ENCODE peak calls at places on chromosomes 16 and 17, in six cellular contexts. Z, X, P, O, S and T are unnamed samples. For H3K4me1, the result is how much of the 10 kb centered on the place peaks cover.

GRCh38 chr17:38609280-38610031 is 3.7 kb upstream of the SRCIN1 start:
- DNase-seq in Z (no peak), X (no peak), P (no peak), O (no peak), S (peak), T (no peak)

GRCh38 chr17:19306160-19307111 is 56.1 kb downstream of the B9D1 start:
- DNase-seq in Z (peak), X (no peak), P (no peak), O (peak), S (no peak), T (no peak)

GRCh38 chr17:51827140-51827539 is 331.4 kb downstream of the CA10 start:
- DNase-seq in Z (no peak), X (no peak), P (no peak), O (no peak), S (no peak), T (no peak)

GRCh38 chr17:38358586-38359513 is 7.2 kb downstream of the SOCS7 start:
- DNase-seq in Z (no peak), X (no peak), P (no peak), O (no peak), S (no peak), T (no peak)

GRCh38 chr17:61732169-61732568 is 131.2 kb downstream of the BRIP1 start:
- DNase-seq in Z (no peak), X (no peak), P (no peak), O (no peak), S (no peak), T (no peak)

GRCh38 chr17:45243750-45244149 is 18.1 kb downstream of the SPATA32 start:
- DNase-seq in Z (no peak), X (no peak), P (no peak), O (no peak), S (no peak), T (no peak)

GRCh38 chr17:44794699-44795413 is 35.2 kb downstream of the GJC1 start:
- DNase-seq in Z (no peak), X (no peak), P (peak), O (peak), S (no peak), T (no peak)

GRCh38 chr16:88008835-88009234 is 57.6 kb downstream of the BANP start:
- DNase-seq in Z (no peak), X (no peak), P (peak), O (no peak), S (no peak), T (no peak)

GRCh38 chr16:51394401-51394800 is 243.3 kb upstream of the SALL1 start:
- DNase-seq in Z (no peak), X (no peak), P (no peak), O (no peak), S (no peak), T (no peak)

GRCh38 chr17:77424585-77425344 is 284.0 kb downstream of the SEC14L1 start:
- DNase-seq in Z (peak), X (peak), P (peak), O (no peak), S (no peak), T (no peak)

GRCh38 chr17:81491193-81491592 is 21.4 kb downstream of the ACTG1 start:
- DNase-seq in Z (no peak), X (no peak), P (no peak), O (no peak), S (no peak), T (peak)
- TF ChIP-seq CTCF in Z (no peak), X (no peak), P (no peak), O (no peak), S (no peak), T (no peak)

GRCh38 chr16:530111-530817 is 2.8 kb downstream of the CAPN15 start:
- DNase-seq in Z (no peak), X (no peak), P (no peak), O (no peak), S (no peak), T (no peak)
- H3K27ac ChIP-seq in Z (peak), X (no peak), P (no peak), O (no peak), S (no peak), T (no peak)

GRCh38 chr16:56988161-56988947 is 1.0 kb upstream of the NLRC5 start:
- DNase-seq in Z (no peak), X (no peak), P (no peak), O (no peak), S (no peak), T (no peak)
- H3K4me1 ChIP-seq in Z (half or more), X (under half), P (under half), O (under half), S (under half), T (under half)

GRCh38 chr16:71698491-71698890 is 26.0 kb downstream of the PHLPP2 start:
- DNase-seq in Z (no peak), X (no peak), P (no peak), O (no peak), S (no peak), T (no peak)

GRCh38 chr16:71708696-71709095 is 15.8 kb downstream of the PHLPP2 start:
- DNase-seq in Z (no peak), X (no peak), P (no peak), O (no peak), S (no peak), T (no peak)

GRCh38 chr16:71700822-71701221 is 23.7 kb downstream of the PHLPP2 start:
- DNase-seq in Z (no peak), X (no peak), P (no peak), O (no peak), S (no peak), T (no peak)

GRCh38 chr16:71707199-71707598 is 17.3 kb downstream of the PHLPP2 start:
- DNase-seq in Z (no peak), X (no peak), P (no peak), O (no peak), S (peak), T (no peak)

GRCh38 chr16:71703324-71703723 is 21.2 kb downstream of the PHLPP2 start:
- DNase-seq in Z (no peak), X (no peak), P (no peak), O (no peak), S (no peak), T (no peak)
- TF ChIP-seq CTCF in Z (no peak), X (no peak), P (no peak), O (no peak), S (no peak), T (no peak)

GRCh38 chr17:80263253-80264047 is 2.8 kb downstream of the RNF213 start:
- DNase-seq in Z (peak), X (peak), P (peak), O (no peak), S (no peak), T (no peak)

GRCh38 chr17:80262291-80262690 is 1.6 kb downstream of the RNF213 start:
- DNase-seq in Z (no peak), X (no peak), P (no peak), O (no peak), S (no peak), T (no peak)

GRCh38 chr17:80261895-80262279 is 1.2 kb downstream of the RNF213 start:
- DNase-seq in Z (no peak), X (no peak), P (no peak), O (no peak), S (no peak), T (no peak)

GRCh38 chr17:80264048-80264792 is 3.6 kb downstream of the RNF213 start:
- DNase-seq in Z (peak), X (no peak), P (no peak), O (no peak), S (no peak), T (no peak)

GRCh38 chr17:80262775-80263244 is 2.2 kb downstream of the RNF213 start:
- DNase-seq in Z (no peak), X (no peak), P (no peak), O (no peak), S (no peak), T (no peak)
- H3K27ac ChIP-seq in Z (peak), X (peak), P (peak), O (no peak), S (no peak), T (peak)

DNA sequence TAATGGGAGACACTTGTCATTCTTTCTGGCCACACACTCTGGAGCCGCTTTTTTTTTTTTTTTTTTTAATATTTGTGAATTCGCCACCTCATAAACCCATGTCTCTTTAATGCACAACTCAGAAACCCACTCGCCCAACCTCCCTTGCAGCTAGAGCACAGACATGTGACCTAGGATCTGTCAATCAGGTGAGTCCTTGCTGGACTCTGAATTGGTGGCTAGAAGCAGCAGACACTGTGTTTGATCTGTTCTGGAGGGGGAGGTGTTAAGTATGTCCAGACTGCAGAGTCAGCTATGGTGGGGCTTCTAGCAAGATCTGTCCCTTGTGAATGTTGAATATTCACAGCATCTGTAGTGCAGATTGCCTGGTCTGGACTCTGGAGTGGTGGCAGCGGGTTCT is 112.1 kb downstream of the PRKCB start:
- DNase-seq in Z (no peak), X (no peak), P (no peak), O (no peak), S (no peak), T (no peak)
- H3K4me1 ChIP-seq in Z (under half), X (under half), P (under half), O (under half), S (under half), T (under half)